ENCODE peak calls at places on chromosomes 2 and 18, in eight cellular contexts. F is pancreas, N is OCI-LY7, P is epithelial cell of proximal tubule, K is fibroblast of mammary gland, Q is choroid plexus epithelial cell, E is adrenal gland, M is cardiac muscle cell. R is an unnamed sample.

GRCh38 chr2:75600418-75601088 is 39.8 kb upstream of the EVA1A start:
- DNase-seq in Q (no peak), N (no peak), E (no peak), K (no peak), M (no peak), F (no peak), P (no peak), R (no peak)

GRCh38 chr2:207939342-207940108 is 85.8 kb downstream of the PLEKHM3 start:
- DNase-seq in E (no peak), F (no peak), K (no peak), P (no peak), Q (no peak), N (no peak), M (no peak), R (no peak)

GRCh38 chr18:49139726-49140125 is 189.0 kb upstream of the SMAD7 start:
- DNase-seq in E (no peak), P (no peak), K (no peak), F (no peak), M (no peak), Q (no peak), N (no peak), R (no peak)

GRCh38 chr2:226790436-226790835 is 9.2 kb downstream of the IRS1 start:
- DNase-seq in N (peak), Q (no peak), F (no peak), K (no peak), M (no peak), P (no peak), E (peak), R (no peak)

GRCh38 chr2:139685590-139685989 is 905.4 kb upstream of the NXPH2 start:
- DNase-seq in Q (no peak), N (no peak), E (no peak), M (no peak), P (no peak), K (no peak), F (no peak), R (no peak)

GRCh38 chr2:26757873-26758789 is 6.0 kb upstream of the SLC35F6 start:
- DNase-seq in K (peak), F (no peak), M (peak), E (peak), P (peak), Q (peak), N (no peak), R (peak)

GRCh38 chr2:46297546-46298271 is 502 bp downstream of the EPAS1 start:
- DNase-seq in P (no peak), N (no peak), E (peak), K (no peak), Q (no peak), F (peak), M (no peak), R (no peak)

GRCh38 chr18:45839415-45840395 is 14.2 kb downstream of the SIGLEC15 start:
- DNase-seq in N (no peak), E (peak), M (peak), P (no peak), Q (peak), K (peak), F (no peak), R (no peak)

GRCh38 chr18:76487782-76488181 is 7.3 kb downstream of the ZNF516 start:
- DNase-seq in N (no peak), P (no peak), E (no peak), M (no peak), Q (no peak), F (no peak), K (no peak), R (no peak)

GRCh38 chr2:3399829-3400228 is 20.3 kb downstream of the TRAPPC12 start:
- DNase-seq in N (no peak), K (no peak), M (no peak), E (peak), P (no peak), Q (no peak), F (no peak), R (no peak)

GRCh38 chr2:178530625-178531142 is 50.4 kb downstream of the PLEKHA3 start:
- DNase-seq in F (no peak), E (no peak), M (no peak), N (no peak), Q (peak), P (no peak), K (peak), R (peak)

GRCh38 chr2:84703831-84704230 is 177.1 kb downstream of the TRABD2A start:
- DNase-seq in Q (no peak), F (no peak), E (no peak), N (no peak), P (no peak), M (no peak), K (no peak), R (no peak)

GRCh38 chr2:156896294-156896693 is 361.2 kb upstream of the GALNT5 start:
- DNase-seq in E (no peak), M (no peak), N (no peak), K (peak), F (no peak), Q (peak), P (no peak), R (peak)

GRCh38 chr2:64349143-64349530 is 104.8 kb upstream of the LGALSL start:
- DNase-seq in E (no peak), Q (no peak), P (no peak), F (no peak), N (no peak), M (no peak), K (no peak), R (no peak)

GRCh38 chr2:10228611-10229365 is 73.9 kb upstream of the HPCAL1 start:
- DNase-seq in E (peak), K (no peak), P (no peak), M (no peak), N (no peak), F (peak), Q (no peak), R (no peak)

GRCh38 chr2:5367321-5367720 is 324.9 kb upstream of the SOX11 start:
- DNase-seq in K (no peak), Q (no peak), M (no peak), F (no peak), E (no peak), P (no peak), N (no peak), R (no peak)

GRCh38 chr2:64523667-64524603 is at the start of gene AFTPH:
- DNase-seq in P (peak), N (peak), M (peak), K (peak), E (peak), F (peak), Q (peak), R (peak)

GRCh38 chr2:205770557-205770956 is 88.3 kb downstream of the NRP2 start:
- DNase-seq in M (no peak), P (no peak), F (no peak), K (no peak), N (no peak), Q (no peak), E (no peak), R (no peak)

GRCh38 chr2:38739524-38739923 is 11.6 kb downstream of the SRSF7 start:
- DNase-seq in K (no peak), F (no peak), E (no peak), M (no peak), N (no peak), P (no peak), Q (no peak), R (no peak)

GRCh38 chr2:24793752-24794477 is 690 bp downstream of the CENPO start:
- DNase-seq in N (peak), M (peak), Q (no peak), P (no peak), E (no peak), K (peak), F (no peak), R (no peak)

GRCh38 chr2:65320042-65320711 is 92.5 kb downstream of the ACTR2 start:
- DNase-seq in K (peak), N (peak), E (peak), P (peak), M (peak), F (no peak), Q (peak), R (no peak)

GRCh38 chr2:77521931-77522470 is at the start of gene LRRTM4:
- DNase-seq in K (no peak), F (no peak), N (no peak), Q (no peak), P (no peak), M (no peak), E (no peak), R (no peak)

GRCh38 chr2:101697124-101697793 is at the start of gene MAP4K4:
- DNase-seq in E (peak), Q (peak), P (no peak), N (peak), F (peak), K (peak), M (peak), R (no peak)
- TF ChIP-seq CTCF in E (no peak), Q (peak), P (peak), N (peak), F (no peak), K (peak), M (peak), R (no peak)

DNA sequence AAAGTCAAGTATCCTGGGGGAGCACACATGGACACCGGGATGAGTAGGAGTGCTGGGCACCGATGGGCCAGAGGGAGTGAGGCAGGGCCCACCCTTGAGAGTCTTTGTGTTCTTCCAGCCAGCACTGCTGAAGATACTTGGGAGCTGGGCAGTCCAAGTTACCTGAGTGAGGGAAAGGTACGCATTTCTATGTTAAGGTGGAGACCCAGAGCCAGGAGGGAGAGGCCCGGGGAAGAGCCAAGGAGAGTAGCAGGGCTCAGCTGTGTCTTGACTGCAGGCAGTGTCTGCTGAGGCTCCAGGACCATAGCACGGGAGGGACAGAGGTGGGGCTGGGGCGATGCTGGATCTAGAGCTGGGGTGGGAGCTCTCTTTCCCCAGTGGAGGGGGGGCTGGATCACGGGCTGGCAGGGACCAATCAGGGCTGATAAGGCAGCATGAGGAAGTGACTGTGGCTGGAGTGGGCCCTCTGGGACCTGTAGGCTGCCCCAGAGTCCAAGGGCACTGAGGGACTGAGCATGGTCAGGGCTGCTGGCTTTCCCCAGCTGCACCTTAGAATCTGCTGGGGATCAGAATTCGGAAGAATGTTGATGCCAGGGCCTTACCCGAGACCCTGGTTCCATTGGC is 289.2 kb downstream of the PHLPP1 start:
- DNase-seq in N (no peak), P (no peak), K (no peak), M (no peak), E (no peak), Q (no peak), F (no peak), R (no peak)
- H3K4me3 ChIP-seq in N (no peak), P (no peak), K (no peak), M (no peak), E (no peak), Q (no peak), F (no peak), R (no peak)

GRCh38 chr2:212517693-212518092 is 20.9 kb downstream of the ERBB4 start:
- DNase-seq in E (no peak), M (no peak), N (no peak), Q (no peak), P (no peak), K (no peak), F (no peak), R (no peak)
- TF ChIP-seq CTCF in E (no peak), M (no peak), N (no peak), Q (peak), P (peak), K (no peak), F (no peak), R (no peak)

GRCh38 chr2:47771211-47771610 is 11.7 kb upstream of the MSH6 start:
- DNase-seq in P (peak), K (peak), Q (peak), E (peak), M (peak), N (peak), F (no peak), R (no peak)

GRCh38 chr2:47769318-47769717 is 13.6 kb upstream of the MSH6 start:
- DNase-seq in P (no peak), N (no peak), E (no peak), F (no peak), M (no peak), Q (no peak), K (no peak), R (no peak)

GRCh38 chr2:47767497-47767844 is 15.5 kb upstream of the MSH6 start:
- DNase-seq in F (no peak), P (no peak), E (no peak), Q (no peak), K (no peak), M (no peak), N (no peak), R (no peak)

GRCh38 chr2:47772343-47772742 is 10.6 kb upstream of the MSH6 start:
- DNase-seq in P (no peak), Q (no peak), E (no peak), N (no peak), F (no peak), M (no peak), K (no peak), R (no peak)

GRCh38 chr2:47767880-47768609 is 14.9 kb upstream of the MSH6 start:
- DNase-seq in N (peak), P (no peak), M (peak), E (peak), Q (peak), K (peak), F (peak), R (no peak)
- H3K4me3 ChIP-seq in N (no peak), P (peak), M (no peak), E (no peak), Q (peak), K (no peak), F (no peak), R (no peak)

GRCh38 chr18:57437782-57438668 is 2.9 kb downstream of the ONECUT2 start:
- DNase-seq in E (peak), N (no peak), Q (peak), P (no peak), K (peak), M (peak), F (peak), R (no peak)
- TF ChIP-seq CTCF in E (peak), N (peak), Q (peak), P (peak), K (peak), M (peak), F (peak), R (peak)

GRCh38 chr2:66581461-66582363 is 146.8 kb downstream of the MEIS1 start:
- DNase-seq in K (no peak), F (peak), P (no peak), M (peak), E (peak), Q (no peak), N (no peak), R (no peak)
- H3K4me3 ChIP-seq in K (peak), F (peak), P (no peak), M (peak), E (no peak), Q (peak), N (no peak), R (no peak)

DNA sequence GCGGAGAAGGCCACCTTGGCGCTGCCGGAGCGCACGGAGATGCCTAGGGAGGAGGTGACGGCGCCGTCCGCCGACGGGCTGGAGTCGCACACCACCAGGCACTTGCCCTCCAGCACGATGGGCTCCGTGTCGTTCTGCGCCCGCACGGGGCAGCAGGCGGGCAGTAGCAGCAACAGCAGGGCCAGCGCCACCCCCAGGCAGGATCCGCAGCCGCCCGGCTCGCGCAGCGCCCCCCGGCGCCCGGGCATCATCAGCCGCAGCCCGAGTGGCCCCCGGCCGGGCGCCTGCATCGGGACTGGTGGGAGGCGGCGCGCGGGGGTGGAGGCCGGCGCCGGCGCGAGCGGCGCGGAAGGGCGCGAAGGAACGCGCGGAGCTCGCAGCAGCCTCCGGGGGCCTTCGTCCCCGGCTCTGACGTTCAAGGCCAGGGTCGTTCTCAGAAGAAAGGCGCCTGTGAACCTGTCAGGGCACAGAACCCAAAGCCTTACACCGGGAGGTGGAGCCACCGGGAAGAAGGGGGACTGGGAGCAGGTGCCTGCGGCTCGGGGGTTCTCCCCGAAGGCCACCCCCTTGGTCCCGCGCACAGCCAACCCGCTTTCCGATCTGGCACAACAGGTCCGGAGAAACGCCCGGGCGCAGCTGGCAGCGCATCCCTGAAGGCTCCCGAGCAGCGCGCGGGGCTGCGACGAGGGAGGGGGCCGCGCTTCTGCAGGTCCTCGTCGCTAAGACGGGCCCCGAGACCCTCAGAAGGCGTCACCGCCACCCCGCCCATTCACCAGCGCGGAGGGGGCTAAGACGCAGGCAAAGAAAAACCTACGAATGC is 2.1 kb downstream of the CBLN2 start:
- DNase-seq in E (no peak), F (no peak), M (no peak), Q (no peak), P (no peak), K (no peak), N (no peak), R (no peak)
- TF ChIP-seq CTCF in E (no peak), F (no peak), M (no peak), Q (no peak), P (peak), K (no peak), N (no peak), R (no peak)

R was measured in GM12864.